ENCODE peak calls at places on chromosomes 6 and 20, in five cellular contexts. G is H1, Z is HCT116, D is HepG2, O is NT2/D1. E is an unnamed sample.

GRCh38 chr6:125314019-125314581 is 12.3 kb upstream of the HDDC2 start:
- DNase-seq in G (no peak), Z (peak), D (peak), O (peak), E (peak)

GRCh38 chr20:41609476-41609875 is 8.7 kb downstream of the CHD6 start:
- DNase-seq in G (no peak), Z (no peak), D (no peak), O (no peak), E (no peak)

GRCh38 chr6:44464527-44465310 is 77.2 kb downstream of the CDC5L start:
- DNase-seq in G (no peak), Z (no peak), D (peak), O (no peak), E (no peak)

GRCh38 chr6:34745277-34746103 is 11.8 kb upstream of the SNRPC start:
- DNase-seq in G (no peak), Z (no peak), D (peak), O (no peak), E (peak)

GRCh38 chr6:39920147-39920546 is 14.1 kb downstream of the MOCS1 start:
- DNase-seq in G (no peak), Z (no peak), D (no peak), O (no peak), E (no peak)

GRCh38 chr20:44632103-44632752 is 19.3 kb downstream of the ADA start:
- DNase-seq in G (no peak), Z (no peak), D (no peak), O (no peak), E (no peak)

GRCh38 chr6:127486934-127487333 is 27.7 kb upstream of the KIAA0408 start:
- DNase-seq in G (no peak), Z (no peak), D (no peak), O (no peak), E (no peak)

GRCh38 chr6:84773431-84774173 is 9.2 kb upstream of the TBX18 start:
- DNase-seq in G (no peak), Z (no peak), D (no peak), O (no peak), E (no peak)

GRCh38 chr6:109944448-109944847 is 33.7 kb upstream of the GPR6 start:
- DNase-seq in G (peak), Z (peak), D (peak), O (peak), E (no peak)

GRCh38 chr6:52645976-52646375 is 24.9 kb upstream of the TMEM14A start:
- DNase-seq in G (no peak), Z (no peak), D (no peak), O (no peak), E (no peak)

GRCh38 chr6:148559848-148560433 is 186.9 kb upstream of the UST start:
- DNase-seq in G (peak), Z (peak), D (peak), O (peak), E (peak)

GRCh38 chr6:99432877-99433276 is 7.8 kb upstream of the PNISR start:
- DNase-seq in G (no peak), Z (no peak), D (peak), O (no peak), E (no peak)

GRCh38 chr20:63533871-63534393 is 3.2 kb downstream of the PTK6 start:
- DNase-seq in G (no peak), Z (no peak), D (no peak), O (no peak), E (no peak)

GRCh38 chr20:4569882-4570281 is 151.8 kb upstream of the PRND start:
- DNase-seq in G (no peak), Z (no peak), D (no peak), O (no peak), E (no peak)

GRCh38 chr6:16844183-16844582 is 82.9 kb upstream of the ATXN1 start:
- DNase-seq in G (no peak), Z (no peak), D (no peak), O (no peak), E (no peak)

GRCh38 chr20:46408281-46408731 is 1.9 kb upstream of the ELMO2 start:
- DNase-seq in G (no peak), Z (no peak), D (peak), O (no peak), E (no peak)

GRCh38 chr6:166640342-166641043 is 13.4 kb upstream of the RPS6KA2 start:
- DNase-seq in G (no peak), Z (no peak), D (no peak), O (no peak), E (no peak)

GRCh38 chr20:5400164-5400762 is 83.5 kb upstream of the PROKR2 start:
- DNase-seq in G (no peak), Z (no peak), D (peak), O (peak), E (peak)

GRCh38 chr6:89997456-89998445 is 103.5 kb downstream of the GJA10 start:
- DNase-seq in G (no peak), Z (no peak), D (no peak), O (no peak), E (no peak)

GRCh38 chr6:68054776-68055175 is 580.3 kb upstream of the ADGRB3 start:
- DNase-seq in G (no peak), Z (no peak), D (no peak), O (no peak), E (no peak)

GRCh38 chr6:134317471-134318131 is at the start of gene SGK1:
- DNase-seq in G (no peak), Z (no peak), D (no peak), O (peak), E (no peak)

GRCh38 chr20:37315293-37316110 is 26.0 kb downstream of the MANBAL start:
- DNase-seq in G (no peak), Z (no peak), D (no peak), O (no peak), E (no peak)

GRCh38 chr20:62780696-62781095 is 15.6 kb upstream of the MRGBP start:
- DNase-seq in G (no peak), Z (no peak), D (no peak), O (no peak), E (no peak)

GRCh38 chr20:25247666-25248500 is at the start of gene PYGB:
- DNase-seq in G (peak), Z (peak), D (peak), O (peak), E (peak)

GRCh38 chr6:168132531-168133184 is 53.6 kb upstream of the FRMD1 start:
- DNase-seq in G (peak), Z (no peak), D (peak), O (no peak), E (peak)

GRCh38 chr6:134331255-134331654 is 13.3 kb upstream of the SGK1 start:
- DNase-seq in G (no peak), Z (no peak), D (no peak), O (no peak), E (no peak)

GRCh38 chr20:11350126-11351005 is 567.3 kb upstream of the BTBD3 start:
- DNase-seq in G (no peak), Z (no peak), D (no peak), O (no peak), E (no peak)

GRCh38 chr6:44119704-44120262 is 7.5 kb downstream of the MRPL14 start:
- DNase-seq in G (no peak), Z (no peak), D (no peak), O (no peak), E (no peak)

GRCh38 chr6:125835221-125835744 is 44.5 kb downstream of the NCOA7 start:
- DNase-seq in G (no peak), Z (no peak), D (no peak), O (no peak), E (no peak)

GRCh38 chr6:88266126-88266525 is 100.0 kb upstream of the CNR1 start:
- DNase-seq in G (no peak), Z (no peak), D (no peak), O (no peak), E (no peak)

GRCh38 chr6:26103141-26103769 is 16.0 kb downstream of the HFE start:
- DNase-seq in G (no peak), Z (no peak), D (peak), O (no peak), E (no peak)

GRCh38 chr6:12263403-12263802 is 26.8 kb upstream of the EDN1 start:
- DNase-seq in G (no peak), Z (no peak), D (no peak), O (no peak), E (no peak)

GRCh38 chr6:170440437-170440836 is 112.7 kb downstream of the PSMB1 start:
- DNase-seq in G (no peak), Z (no peak), D (no peak), O (no peak), E (peak)

GRCh38 chr6:139030211-139030530 is 1.6 kb downstream of the ABRACL start:
- DNase-seq in G (no peak), Z (no peak), D (no peak), O (no peak), E (no peak)

DNA sequence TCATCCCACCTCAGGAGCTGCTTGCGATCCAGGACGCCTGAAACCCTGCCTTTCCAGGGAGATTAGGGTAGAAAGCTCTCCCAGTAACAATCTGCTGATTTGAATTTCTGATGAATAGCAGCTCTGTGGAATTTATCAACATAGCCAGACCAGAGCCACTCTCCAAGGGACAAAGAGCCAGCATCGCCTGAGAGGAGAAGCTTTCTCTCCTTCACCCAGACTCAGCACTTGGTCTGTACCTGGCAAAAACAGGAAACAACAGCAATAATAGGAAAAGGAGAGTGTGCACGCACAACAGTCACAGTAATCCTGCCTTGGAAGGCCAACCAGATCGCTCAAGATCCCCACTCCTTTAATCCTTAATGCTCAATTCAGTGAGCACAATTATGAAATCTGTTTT is 22.3 kb upstream of the ROS1 start:
- DNase-seq in G (no peak), Z (no peak), D (no peak), O (no peak), E (no peak)
- TF ChIP-seq ZNF274 in G (no peak), Z (no peak), D (no peak), O (no peak), E (no peak)

DNA sequence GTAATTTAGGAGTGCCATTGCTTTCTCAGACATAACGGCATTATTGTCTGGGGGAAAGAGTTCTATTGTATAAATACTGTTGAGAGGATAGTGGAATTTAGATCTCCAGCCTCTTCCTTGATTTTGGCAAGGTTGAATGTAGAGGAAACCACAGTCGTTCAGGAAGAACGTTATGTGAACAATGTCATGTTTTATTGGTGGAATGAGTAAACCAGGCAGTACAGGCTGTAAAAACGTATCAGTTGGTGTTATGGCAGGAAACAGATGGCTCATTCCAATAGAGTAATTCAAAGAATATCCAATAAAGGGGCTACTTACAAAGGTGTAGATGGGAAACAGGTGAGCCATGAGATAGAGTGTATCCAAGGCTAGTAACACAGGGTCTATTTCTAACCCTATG is 123.6 kb upstream of the SLC35B3 start:
- DNase-seq in G (no peak), Z (no peak), D (no peak), O (no peak), E (no peak)
- TF ChIP-seq ZNF274 in G (no peak), Z (no peak), D (no peak), O (no peak), E (no peak)

GRCh38 chr6:36350681-36351091 is 14.0 kb upstream of the BNIP5 start:
- DNase-seq in G (no peak), Z (no peak), D (no peak), O (no peak), E (peak)

GRCh38 chr6:36350082-36350481 is 13.4 kb upstream of the BNIP5 start:
- DNase-seq in G (no peak), Z (no peak), D (no peak), O (no peak), E (no peak)

GRCh38 chr6:36347635-36348034 is 10.9 kb upstream of the BNIP5 start:
- DNase-seq in G (no peak), Z (no peak), D (no peak), O (no peak), E (peak)

GRCh38 chr6:36351152-36351571 is 14.5 kb upstream of the BNIP5 start:
- DNase-seq in G (no peak), Z (no peak), D (no peak), O (no peak), E (no peak)

GRCh38 chr6:36349240-36349639 is 12.6 kb upstream of the BNIP5 start:
- DNase-seq in G (no peak), Z (no peak), D (no peak), O (no peak), E (no peak)
- TF ChIP-seq ZNF274 in G (no peak), Z (no peak), D (no peak), O (no peak), E (no peak)

GRCh38 chr20:33423141-33423834 is 20.3 kb downstream of the SNTA1 start:
- DNase-seq in G (no peak), Z (no peak), D (no peak), O (no peak), E (peak)
- TF ChIP-seq ZNF274 in G (no peak), Z (no peak), D (no peak), O (no peak), E (no peak)

DNA sequence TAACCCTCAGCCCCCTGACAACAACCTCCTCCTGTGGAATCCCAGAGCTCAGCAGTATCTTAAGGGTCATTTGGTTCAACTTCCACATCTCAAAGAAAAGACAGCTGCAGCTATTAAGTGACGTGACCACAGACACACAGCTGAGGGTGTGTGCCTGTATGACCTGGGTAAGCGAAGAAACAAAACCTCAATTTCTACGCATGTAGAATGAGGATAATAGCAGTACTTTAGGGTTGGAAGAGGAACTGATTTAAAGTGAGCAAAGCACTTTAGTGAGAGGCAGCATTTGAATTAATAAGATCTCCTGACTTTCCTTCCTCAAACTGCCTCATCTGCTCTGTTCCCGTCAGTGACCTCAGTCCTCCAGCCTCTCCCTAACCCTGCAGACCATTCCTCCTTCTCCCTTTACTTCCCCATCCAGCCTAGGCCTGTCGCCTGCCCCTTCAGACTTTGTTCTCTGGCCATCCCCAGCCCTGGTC is 6.8 kb upstream of the ARMC2 start:
- DNase-seq in G (no peak), Z (no peak), D (no peak), O (no peak), E (no peak)
- TF ChIP-seq ZNF274 in G (no peak), Z (no peak), D (no peak), O (no peak), E (no peak)

E was measured in K562.